ENCODE peak calls at places on chromosomes 12 and 14, in nine cellular contexts. One of them, this sample, is unnamed.

GRCh38 chr12:89863332-89863938 is 154.8 kb upstream of the ATP2B1 start:
- DNase-seq in AG08395: no peak
- DNase-seq in cortex of kidney: no peak
- DNase-seq in GM04503: no peak
- DNase-seq in Daoy: no peak
- DNase-seq in amniotic epithelial cell: no peak
- DNase-seq in HEK293T: no peak
- DNase-seq in NCI-H1092 treated with DMSO at 0.1 percent for 48 hours: no peak
- DNase-seq in right cardiac atrium: no peak
- DNase-seq in this sample: no peak

GRCh38 chr14:67513631-67514108 is 19.4 kb upstream of the PLEKHH1 start:
- DNase-seq in GM04503: no peak
- DNase-seq in NCI-H1092 treated with DMSO at 0.1 percent for 48 hours: no peak
- DNase-seq in AG08395: no peak
- DNase-seq in right cardiac atrium: no peak
- DNase-seq in amniotic epithelial cell: no peak
- DNase-seq in cortex of kidney: no peak
- DNase-seq in Daoy: no peak
- DNase-seq in HEK293T: no peak
- DNase-seq in this sample: no peak

GRCh38 chr12:68237523-68238070 is 12.0 kb upstream of the IL26 start:
- DNase-seq in GM04503: peak
- DNase-seq in amniotic epithelial cell: no peak
- DNase-seq in cortex of kidney: no peak
- DNase-seq in AG08395: peak
- DNase-seq in HEK293T: no peak
- DNase-seq in NCI-H1092 treated with DMSO at 0.1 percent for 48 hours: no peak
- DNase-seq in Daoy: no peak
- DNase-seq in right cardiac atrium: no peak
- DNase-seq in this sample: no peak

GRCh38 chr14:103512701-103513611 is 9.7 kb downstream of the CKB start:
- DNase-seq in cortex of kidney: no peak
- DNase-seq in right cardiac atrium: peak
- DNase-seq in NCI-H1092 treated with DMSO at 0.1 percent for 48 hours: peak
- DNase-seq in Daoy: no peak
- DNase-seq in HEK293T: no peak
- DNase-seq in GM04503: peak
- DNase-seq in amniotic epithelial cell: peak
- DNase-seq in AG08395: peak
- DNase-seq in this sample: peak

GRCh38 chr12:84888861-84889260 is 23.7 kb downstream of the SLC6A15 start:
- DNase-seq in AG08395: no peak
- DNase-seq in right cardiac atrium: no peak
- DNase-seq in cortex of kidney: no peak
- DNase-seq in GM04503: no peak
- DNase-seq in amniotic epithelial cell: no peak
- DNase-seq in NCI-H1092 treated with DMSO at 0.1 percent for 48 hours: no peak
- DNase-seq in Daoy: no peak
- DNase-seq in HEK293T: no peak
- DNase-seq in this sample: no peak

GRCh38 chr12:1838223-1838993 is 18.0 kb downstream of the LRTM2 start:
- DNase-seq in amniotic epithelial cell: no peak
- DNase-seq in AG08395: no peak
- DNase-seq in GM04503: no peak
- DNase-seq in HEK293T: no peak
- DNase-seq in Daoy: no peak
- DNase-seq in NCI-H1092 treated with DMSO at 0.1 percent for 48 hours: peak
- DNase-seq in right cardiac atrium: no peak
- DNase-seq in cortex of kidney: no peak
- DNase-seq in this sample: no peak

GRCh38 chr14:102655154-102655553 is 62.7 kb downstream of the RCOR1 start:
- DNase-seq in AG08395: peak
- DNase-seq in amniotic epithelial cell: peak
- DNase-seq in HEK293T: no peak
- DNase-seq in GM04503: no peak
- DNase-seq in NCI-H1092 treated with DMSO at 0.1 percent for 48 hours: no peak
- DNase-seq in Daoy: peak
- DNase-seq in cortex of kidney: no peak
- DNase-seq in right cardiac atrium: no peak
- DNase-seq in this sample: no peak

GRCh38 chr12:65526311-65526710 is 247.8 kb downstream of the MSRB3 start:
- DNase-seq in NCI-H1092 treated with DMSO at 0.1 percent for 48 hours: no peak
- DNase-seq in AG08395: no peak
- DNase-seq in GM04503: no peak
- DNase-seq in right cardiac atrium: no peak
- DNase-seq in HEK293T: no peak
- DNase-seq in cortex of kidney: no peak
- DNase-seq in Daoy: no peak
- DNase-seq in amniotic epithelial cell: no peak
- DNase-seq in this sample: no peak

GRCh38 chr14:65444230-65444629 is 31.7 kb downstream of the FUT8 start:
- DNase-seq in cortex of kidney: no peak
- DNase-seq in right cardiac atrium: no peak
- DNase-seq in amniotic epithelial cell: no peak
- DNase-seq in Daoy: no peak
- DNase-seq in HEK293T: no peak
- DNase-seq in GM04503: no peak
- DNase-seq in NCI-H1092 treated with DMSO at 0.1 percent for 48 hours: no peak
- DNase-seq in AG08395: no peak
- DNase-seq in this sample: no peak

GRCh38 chr14:79278286-79278797 is 933.0 kb downstream of the DIO2 start:
- DNase-seq in GM04503: no peak
- DNase-seq in cortex of kidney: no peak
- DNase-seq in Daoy: no peak
- DNase-seq in NCI-H1092 treated with DMSO at 0.1 percent for 48 hours: no peak
- DNase-seq in AG08395: no peak
- DNase-seq in HEK293T: no peak
- DNase-seq in right cardiac atrium: no peak
- DNase-seq in amniotic epithelial cell: no peak
- DNase-seq in this sample: no peak